ENCODE peak calls at places on chromosomes 11 and 22, in seven cellular contexts. N is T-helper 2 cell; F is heart right ventricle; A is pancreas; J is activated naive CD8-positive, alpha-beta T cell treated with anti-CD3 and anti-CD28 coated beads, Interleukin-2, amount 10 ng/mL, durations not matched to agents 7 days and 5 days; G is T-cell; R is glutamatergic neuron. O is an unnamed sample.

GRCh38 chr11:43913829-43914380 is 28.5 kb upstream of the C11orf96 start:
- DNase-seq in N (no peak), F (no peak), A (no peak), J (no peak), G (no peak), R (no peak), O (no peak)

GRCh38 chr11:63998558-63999348 is 12.5 kb downstream of the OTUB1 start:
- DNase-seq in N (no peak), F (no peak), A (no peak), J (no peak), G (no peak), R (peak; percentile 55), O (no peak)

GRCh38 chr11:15232496-15232895 is 117.8 kb downstream of the INSC start:
- DNase-seq in N (no peak), F (no peak), A (no peak), J (no peak), G (no peak), R (no peak), O (no peak)

GRCh38 chr11:68690671-68691401 is 6.5 kb downstream of the GAL start:
- DNase-seq in N (no peak), F (no peak), A (no peak), J (peak; percentile 61), G (peak; percentile 15), R (no peak), O (peak; percentile 64)

GRCh38 chr11:119856681-119857485 is 127.9 kb upstream of the NECTIN1 start:
- DNase-seq in N (no peak), F (no peak), A (no peak), J (no peak), G (no peak), R (peak; percentile 15), O (no peak)

GRCh38 chr11:109342261-109342660 is 79.7 kb upstream of the C11orf87 start:
- DNase-seq in N (no peak), F (no peak), A (no peak), J (no peak), G (no peak), R (no peak), O (no peak)

GRCh38 chr22:23840026-23840425 is 1.2 kb upstream of the DERL3 start:
- DNase-seq in N (no peak), F (no peak), A (no peak), J (no peak), G (no peak), R (no peak), O (no peak)

GRCh38 chr22:28873183-28873964 is 10.0 kb upstream of the ZNRF3 start:
- DNase-seq in N (no peak), F (no peak), A (no peak), J (no peak), G (no peak), R (no peak), O (no peak)

GRCh38 chr22:48259991-48260670 is 1497.7 kb downstream of the TBC1D22A start:
- DNase-seq in N (no peak), F (no peak), A (no peak), J (no peak), G (no peak), R (no peak), O (no peak)

GRCh38 chr11:17643506-17644405 is 75.6 kb upstream of the MYOD1 start:
- DNase-seq in N (no peak), F (no peak), A (no peak), J (no peak), G (no peak), R (no peak), O (no peak)

GRCh38 chr22:46914916-46915894 is 152.8 kb downstream of the TBC1D22A start:
- DNase-seq in N (no peak), F (no peak), A (no peak), J (no peak), G (no peak), R (no peak), O (no peak)

GRCh38 chr11:128468106-128468505 is 119.3 kb downstream of the ETS1 start:
- DNase-seq in N (no peak), F (no peak), A (no peak), J (no peak), G (no peak), R (no peak), O (no peak)

GRCh38 chr22:30574095-30574981 is at the start of gene GAL3ST1:
- DNase-seq in N (no peak), F (no peak), A (peak; percentile 64), J (no peak), G (no peak), R (peak; percentile 34), O (no peak)

GRCh38 chr11:124481365-124482323 is 36.1 kb upstream of the OR8B8 start:
- DNase-seq in N (no peak), F (no peak), A (no peak), J (no peak), G (no peak), R (no peak), O (no peak)

GRCh38 chr22:46971141-46971775 is 208.8 kb downstream of the TBC1D22A start:
- DNase-seq in N (no peak), F (peak; percentile 56), A (peak; percentile 64), J (no peak), G (no peak), R (no peak), O (no peak)

GRCh38 chr22:23791737-23792645 is 5.2 kb downstream of the SMARCB1 start:
- DNase-seq in N (no peak), F (no peak), A (no peak), J (no peak), G (no peak), R (no peak), O (no peak)

GRCh38 chr11:79937935-79938334 is 497.1 kb upstream of the TENM4 start:
- DNase-seq in N (no peak), F (no peak), A (no peak), J (no peak), G (no peak), R (no peak), O (no peak)

GRCh38 chr11:127493330-127493729 is 492.8 kb upstream of the KIRREL3 start:
- DNase-seq in N (no peak), F (no peak), A (no peak), J (no peak), G (no peak), R (no peak), O (no peak)

GRCh38 chr11:35654711-35655110 is 7.9 kb upstream of the TRIM44 start:
- DNase-seq in N (no peak), F (no peak), A (no peak), J (no peak), G (no peak), R (no peak), O (no peak)

GRCh38 chr22:45709866-45710265 is 38.2 kb downstream of the ATXN10 start:
- DNase-seq in N (no peak), F (no peak), A (no peak), J (no peak), G (no peak), R (no peak), O (no peak)

GRCh38 chr11:11346249-11346648 is 6.8 kb downstream of the CSNK2A3 start:
- DNase-seq in N (no peak), F (no peak), A (no peak), J (no peak), G (no peak), R (no peak), O (no peak)

GRCh38 chr11:128903248-128904041 is 12.3 kb downstream of the KCNJ5 start:
- DNase-seq in N (no peak), F (no peak), A (no peak), J (no peak), G (no peak), R (peak; percentile 60), O (no peak)

GRCh38 chr11:119676461-119677020 is 52.5 kb downstream of the NECTIN1 start:
- DNase-seq in N (no peak), F (no peak), A (no peak), J (no peak), G (no peak), R (no peak), O (no peak)

GRCh38 chr11:95799531-95799930 is 9.2 kb downstream of the CEP57 start:
- DNase-seq in N (no peak), F (no peak), A (no peak), J (no peak), G (no peak), R (no peak), O (no peak)

O was measured in activated effector memory CD4-positive, alpha-beta T cell treated with anti-CD3 and anti-CD28 coated beads, Interleukin-2, amount 50 U/mL, for 16 hours.